ENCODE peak calls at places on chromosomes 11 and 22, in ten cellular contexts. S, G, Z, W, B, T, K, F, P and A are unnamed samples.
A peak's percentile ranks its signal among the peaks of the same experiment; 100 is the strongest.

GRCh38 chr11:79331251-79331901 is 109.5 kb downstream of the TENM4 start:
- DNase-seq in S (no peak), G (no peak), Z (no peak), W (no peak), B (no peak), T (no peak), K (no peak), F (no peak), P (no peak), A (no peak)

GRCh38 chr22:27292542-27293298 is 508.8 kb downstream of the MN1 start:
- DNase-seq in S (no peak), G (no peak), Z (no peak), W (no peak), B (no peak), T (no peak), K (no peak), F (no peak), P (no peak), A (no peak)

GRCh38 chr22:39253427-39254070 is 8.8 kb upstream of the PDGFB start:
- DNase-seq in S (peak; percentile 86), G (no peak), Z (no peak), W (no peak), B (peak; percentile 94), T (peak; percentile 73), K (peak; percentile 89), F (no peak), P (peak; percentile 89), A (no peak)

GRCh38 chr22:19762315-19763140 is 1.9 kb downstream of the TBX1 start:
- DNase-seq in S (no peak), G (no peak), Z (peak; percentile 74), W (no peak), B (no peak), T (no peak), K (no peak), F (no peak), P (no peak), A (no peak)

GRCh38 chr11:69654660-69655478 is 13.9 kb downstream of the CCND1 start:
- DNase-seq in S (peak; percentile 88), G (peak; percentile 57), Z (peak; percentile 50), W (no peak), B (peak; percentile 5), T (no peak), K (no peak), F (no peak), P (peak; percentile 52), A (no peak)

GRCh38 chr22:24037851-24038765 is 27.0 kb downstream of the CABIN1 start:
- DNase-seq in S (no peak), G (no peak), Z (no peak), W (no peak), B (no peak), T (no peak), K (peak; percentile 10), F (no peak), P (no peak), A (no peak)

GRCh38 chr11:121466063-121466794 is 13.5 kb upstream of the SORL1-AS1 start:
- DNase-seq in S (peak; percentile 86), G (peak; percentile 97), Z (peak; percentile 77), W (no peak), B (peak; percentile 79), T (peak; percentile 93), K (peak; percentile 92), F (no peak), P (peak; percentile 95), A (peak; percentile 96)

GRCh38 chr22:44582016-44582415 is 84.0 kb upstream of the RTL6 start:
- DNase-seq in S (no peak), G (peak; percentile 35), Z (no peak), W (peak; percentile 56), B (no peak), T (peak; percentile 3), K (no peak), F (no peak), P (no peak), A (no peak)

GRCh38 chr22:35596821-35597220 is 20.3 kb downstream of the MB start:
- DNase-seq in S (no peak), G (peak; percentile 92), Z (no peak), W (no peak), B (peak; percentile 92), T (no peak), K (no peak), F (no peak), P (no peak), A (no peak)

GRCh38 chr11:2799881-2800654 is 85.5 kb downstream of the CDKN1C start:
- DNase-seq in S (no peak), G (peak; percentile 62), Z (peak; percentile 40), W (peak; percentile 61), B (peak; percentile 5), T (peak; percentile 10), K (peak; percentile 38), F (no peak), P (no peak), A (peak; percentile 64)

GRCh38 chr11:3894128-3894731 is 38.8 kb downstream of the STIM1 start:
- DNase-seq in S (no peak), G (no peak), Z (no peak), W (peak; percentile 92), B (no peak), T (no peak), K (no peak), F (peak; percentile 91), P (peak; percentile 22), A (no peak)

GRCh38 chr22:44428941-44429615 is 69.0 kb downstream of the RTL6 start:
- DNase-seq in S (no peak), G (peak; percentile 56), Z (no peak), W (peak; percentile 54), B (no peak), T (no peak), K (no peak), F (no peak), P (no peak), A (no peak)

GRCh38 chr11:1522081-1522424 is 35.5 kb upstream of the MOB2 start:
- DNase-seq in S (no peak), G (no peak), Z (no peak), W (no peak), B (no peak), T (no peak), K (no peak), F (no peak), P (no peak), A (no peak)

GRCh38 chr11:1523077-1523476 is 36.5 kb upstream of the MOB2 start:
- DNase-seq in S (no peak), G (no peak), Z (no peak), W (no peak), B (no peak), T (no peak), K (no peak), F (no peak), P (no peak), A (no peak)

GRCh38 chr11:1520987-1521349 is 34.4 kb upstream of the MOB2 start:
- DNase-seq in S (no peak), G (no peak), Z (no peak), W (no peak), B (no peak), T (no peak), K (no peak), F (no peak), P (no peak), A (no peak)

GRCh38 chr11:1520209-1520986 is 33.8 kb upstream of the MOB2 start:
- DNase-seq in S (no peak), G (no peak), Z (no peak), W (no peak), B (no peak), T (no peak), K (no peak), F (no peak), P (no peak), A (no peak)

DNA sequence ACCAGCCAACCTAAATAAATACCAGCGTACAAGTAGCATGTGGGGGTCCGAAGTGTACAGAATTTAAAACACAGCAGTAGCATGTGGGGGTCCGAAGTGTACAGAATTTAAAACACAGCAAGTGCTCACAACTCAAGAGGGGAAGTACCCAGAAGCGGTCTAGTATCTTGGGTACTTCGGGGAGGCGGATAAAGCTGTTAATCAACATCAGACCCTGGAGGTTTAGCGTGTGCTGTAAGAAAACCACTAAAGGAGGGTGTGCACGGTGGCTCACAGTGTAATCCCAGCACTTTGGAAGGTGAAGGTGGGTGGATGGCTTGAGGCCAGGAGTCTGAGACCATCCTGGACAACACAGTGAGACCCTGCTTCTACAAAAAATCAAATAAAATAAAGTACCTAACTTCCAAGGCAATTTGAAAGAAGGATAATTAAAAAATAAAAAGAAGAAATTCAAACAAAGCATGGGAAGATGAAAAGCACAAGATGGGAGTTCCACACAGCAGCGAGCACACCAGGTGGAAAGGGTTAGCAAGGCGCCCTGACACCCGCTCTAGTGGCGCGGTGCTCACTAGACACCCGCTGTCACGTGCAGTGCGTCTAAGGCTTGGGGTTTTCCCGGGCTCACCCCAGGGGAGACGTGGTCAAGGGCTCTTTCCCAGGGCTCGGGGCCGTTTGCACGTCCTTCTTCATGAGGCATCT is 35.0 kb upstream of the MOB2 start:
- DNase-seq in S (no peak), G (no peak), Z (no peak), W (peak; percentile 87), B (no peak), T (no peak), K (no peak), F (peak; percentile 76), P (no peak), A (no peak)
- TF ChIP-seq CTCF in S (no peak), G (no peak), Z (no peak), W (no peak), B (no peak), T (no peak), K (no peak), F (no peak), P (no peak), A (no peak)

GRCh38 chr11:37184371-37184770 is 586.3 kb upstream of the RAG2 start:
- DNase-seq in S (no peak), G (no peak), Z (no peak), W (no peak), B (no peak), T (no peak), K (no peak), F (no peak), P (no peak), A (no peak)
- TF ChIP-seq POLR2A in S (no peak), G (no peak), Z (no peak), W (no peak), B (no peak), T (no peak), K (no peak), F (no peak), P (no peak), A (no peak)

DNA sequence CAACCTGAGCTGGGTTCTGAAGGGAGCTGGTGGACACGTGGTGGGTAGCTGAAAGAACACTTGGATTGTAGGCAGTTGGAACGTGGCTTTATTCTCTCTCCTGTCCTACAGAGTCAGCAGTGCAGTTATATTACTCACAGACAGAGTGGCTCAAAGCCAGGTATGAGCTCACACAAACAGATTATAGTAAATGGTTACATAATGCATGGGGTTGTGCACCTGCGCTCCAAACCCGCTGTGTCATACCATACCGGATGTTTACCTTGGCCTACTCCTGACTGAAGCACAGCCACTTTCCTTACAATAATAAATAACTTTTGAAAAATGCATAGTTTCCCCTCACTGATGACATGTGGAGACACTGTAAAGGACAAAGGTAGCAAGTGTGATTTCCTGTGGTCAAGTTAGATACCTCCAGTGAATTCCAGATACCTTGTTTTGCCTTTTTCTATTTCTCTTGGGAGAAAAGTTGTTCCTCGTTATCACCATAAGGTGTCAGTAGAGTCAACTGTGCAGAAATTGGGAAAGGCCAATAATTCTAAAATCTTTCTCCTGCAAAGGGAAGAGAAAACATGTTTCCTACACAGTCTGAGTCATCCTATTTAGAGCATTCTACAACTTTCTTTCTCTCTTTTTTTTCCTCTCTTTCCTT is 13.5 kb downstream of the MS4A6A start:
- DNase-seq in S (peak; percentile 10), G (no peak), Z (peak; percentile 49), W (no peak), B (no peak), T (no peak), K (peak; percentile 54), F (no peak), P (no peak), A (no peak)
- TF ChIP-seq CTCF in S (peak; percentile 14), G (no peak), Z (peak; percentile 26), W (peak; percentile 16), B (peak; percentile 15), T (no peak), K (no peak), F (peak; percentile 4), P (peak; percentile 22), A (no peak)

GRCh38 chr11:8693010-8693551 is 10.5 kb downstream of the RPL27A start:
- DNase-seq in S (no peak), G (no peak), Z (no peak), W (no peak), B (no peak), T (peak; percentile 2), K (no peak), F (no peak), P (peak; percentile 57), A (no peak)
- TF ChIP-seq POLR2A in S (no peak), G (no peak), Z (no peak), W (no peak), B (no peak), T (no peak), K (no peak), F (no peak), P (no peak), A (no peak)